ENCODE peak calls at places on chromosomes 11 and 22, in four cellular contexts. One of them, this sample, is unnamed. For H3K36me3 and H3K27me3, the result is how much of the 10 kb centered on the place peaks cover.

GRCh38 chr11:65445604-65446445 is 23.2 kb downstream of the NEAT1 start:
- DNase-seq in transverse colon: no peak
- DNase-seq in ovary: no peak
- DNase-seq in neural progenitor cell: no peak
- DNase-seq in this sample: peak

GRCh38 chr11:3157381-3158130 is 7.6 kb downstream of the OSBPL5 start:
- DNase-seq in ovary: no peak
- DNase-seq in transverse colon: no peak
- DNase-seq in neural progenitor cell: no peak
- DNase-seq in this sample: peak

GRCh38 chr22:46066691-46067090 is 83.6 kb upstream of the PPARA start:
- DNase-seq in ovary: no peak
- DNase-seq in neural progenitor cell: no peak
- DNase-seq in transverse colon: peak
- DNase-seq in this sample: peak

GRCh38 chr11:2293396-2294339 is 8.1 kb downstream of the C11orf21 start:
- DNase-seq in ovary: no peak
- DNase-seq in transverse colon: peak
- DNase-seq in neural progenitor cell: peak
- DNase-seq in this sample: peak

GRCh38 chr11:130418210-130418609 is 10.2 kb downstream of the ADAMTS8 start:
- DNase-seq in ovary: no peak
- DNase-seq in transverse colon: no peak
- DNase-seq in neural progenitor cell: no peak
- DNase-seq in this sample: no peak

GRCh38 chr11:2449548-2450320 is 4.9 kb downstream of the KCNQ1 start:
- DNase-seq in transverse colon: no peak
- DNase-seq in neural progenitor cell: no peak
- DNase-seq in ovary: no peak
- DNase-seq in this sample: peak

GRCh38 chr11:41799747-41800146 is 340.3 kb upstream of the LRRC4C start:
- DNase-seq in transverse colon: no peak
- DNase-seq in neural progenitor cell: no peak
- DNase-seq in ovary: no peak
- DNase-seq in this sample: no peak

GRCh38 chr11:58286249-58286648 is 18.2 kb upstream of the OR10W1 start:
- DNase-seq in ovary: no peak
- DNase-seq in transverse colon: peak
- DNase-seq in neural progenitor cell: peak
- DNase-seq in this sample: no peak

GRCh38 chr22:23781533-23781932 is 5.2 kb upstream of the SMARCB1 start:
- DNase-seq in neural progenitor cell: no peak
- DNase-seq in ovary: no peak
- DNase-seq in transverse colon: no peak
- DNase-seq in this sample: no peak

GRCh38 chr22:43268261-43268660 is 74.9 kb downstream of the SCUBE1 start:
- DNase-seq in transverse colon: no peak
- DNase-seq in ovary: no peak
- DNase-seq in neural progenitor cell: no peak
- DNase-seq in this sample: no peak

GRCh38 chr11:66855574-66856495 is 1.0 kb upstream of the LRFN4 start:
- DNase-seq in ovary: peak
- DNase-seq in transverse colon: peak
- DNase-seq in neural progenitor cell: peak
- DNase-seq in this sample: peak

GRCh38 chr11:92413757-92414513 is 189.3 kb downstream of the FAT3 start:
- DNase-seq in transverse colon: no peak
- DNase-seq in ovary: no peak
- DNase-seq in neural progenitor cell: no peak
- DNase-seq in this sample: no peak

GRCh38 chr22:22810018-22810427 is 77.6 kb upstream of the IGLL5 start:
- DNase-seq in neural progenitor cell: peak
- DNase-seq in transverse colon: peak
- DNase-seq in ovary: no peak
- DNase-seq in this sample: no peak

GRCh38 chr11:67293090-67293489 is 4.0 kb downstream of the ANKRD13D start:
- DNase-seq in transverse colon: no peak
- DNase-seq in ovary: no peak
- DNase-seq in neural progenitor cell: no peak
- DNase-seq in this sample: no peak

GRCh38 chr22:39598017-39598965 is 27.7 kb downstream of the CACNA1I start:
- DNase-seq in ovary: no peak
- DNase-seq in neural progenitor cell: peak
- DNase-seq in transverse colon: peak
- DNase-seq in this sample: no peak

GRCh38 chr22:28923826-28924732 is 40.7 kb downstream of the ZNRF3 start:
- DNase-seq in transverse colon: peak
- DNase-seq in ovary: peak
- DNase-seq in neural progenitor cell: no peak
- DNase-seq in this sample: peak

GRCh38 chr11:77249427-77249826 is 52.1 kb downstream of the GDPD4 start:
- DNase-seq in neural progenitor cell: no peak
- DNase-seq in ovary: no peak
- DNase-seq in transverse colon: no peak
- DNase-seq in this sample: no peak

GRCh38 chr11:15006139-15006759 is 34.1 kb upstream of the CALCA start:
- DNase-seq in ovary: no peak
- DNase-seq in neural progenitor cell: peak
- DNase-seq in transverse colon: no peak
- DNase-seq in this sample: no peak

GRCh38 chr11:16739326-16739875 is 954 bp downstream of the C11orf58 start:
- DNase-seq in transverse colon: no peak
- DNase-seq in neural progenitor cell: peak
- DNase-seq in ovary: no peak
- DNase-seq in this sample: no peak

GRCh38 chr22:45240137-45240809 is 421 bp downstream of the KIAA0930 start:
- DNase-seq in transverse colon: peak
- DNase-seq in ovary: no peak
- DNase-seq in neural progenitor cell: peak
- DNase-seq in this sample: no peak

GRCh38 chr11:125304111-125304639 is 139.6 kb downstream of the PKNOX2 start:
- DNase-seq in ovary: no peak
- DNase-seq in transverse colon: no peak
- DNase-seq in neural progenitor cell: no peak
- DNase-seq in this sample: no peak

GRCh38 chr11:92828576-92828975 is 140.9 kb upstream of the MTNR1B start:
- DNase-seq in ovary: no peak
- DNase-seq in neural progenitor cell: peak
- DNase-seq in transverse colon: no peak
- DNase-seq in this sample: no peak

GRCh38 chr22:27641049-27641790 is 160.3 kb downstream of the MN1 start:
- DNase-seq in ovary: no peak
- DNase-seq in neural progenitor cell: no peak
- DNase-seq in transverse colon: no peak
- DNase-seq in this sample: no peak

GRCh38 chr11:23711981-23712380 is 784.9 kb upstream of the LUZP2 start:
- DNase-seq in ovary: no peak
- DNase-seq in neural progenitor cell: no peak
- DNase-seq in transverse colon: no peak
- DNase-seq in this sample: no peak

GRCh38 chr11:86673055-86673843 is 833 bp upstream of the ME3 start:
- DNase-seq in neural progenitor cell: no peak
- DNase-seq in ovary: no peak
- DNase-seq in transverse colon: no peak
- DNase-seq in this sample: no peak

GRCh38 chr11:106520146-106520912 is 442.9 kb downstream of the AASDHPPT start:
- DNase-seq in ovary: no peak
- DNase-seq in neural progenitor cell: no peak
- DNase-seq in transverse colon: no peak
- DNase-seq in this sample: no peak

GRCh38 chr11:65719887-65720236 is 736 bp downstream of the RNASEH2C start:
- DNase-seq in neural progenitor cell: no peak
- DNase-seq in ovary: peak
- DNase-seq in transverse colon: no peak
- DNase-seq in this sample: peak

GRCh38 chr22:44646668-44647067 is 55.3 kb upstream of the PRR5 start:
- DNase-seq in neural progenitor cell: no peak
- DNase-seq in transverse colon: no peak
- DNase-seq in ovary: no peak
- DNase-seq in this sample: no peak

GRCh38 chr11:94803491-94803890 is 35.3 kb downstream of the AMOTL1 start:
- DNase-seq in ovary: no peak
- DNase-seq in transverse colon: no peak
- DNase-seq in neural progenitor cell: no peak
- DNase-seq in this sample: no peak

GRCh38 chr22:20728523-20729190 is 45.3 kb upstream of the SERPIND1 start:
- DNase-seq in transverse colon: no peak
- DNase-seq in neural progenitor cell: no peak
- DNase-seq in ovary: no peak
- DNase-seq in this sample: no peak

DNA sequence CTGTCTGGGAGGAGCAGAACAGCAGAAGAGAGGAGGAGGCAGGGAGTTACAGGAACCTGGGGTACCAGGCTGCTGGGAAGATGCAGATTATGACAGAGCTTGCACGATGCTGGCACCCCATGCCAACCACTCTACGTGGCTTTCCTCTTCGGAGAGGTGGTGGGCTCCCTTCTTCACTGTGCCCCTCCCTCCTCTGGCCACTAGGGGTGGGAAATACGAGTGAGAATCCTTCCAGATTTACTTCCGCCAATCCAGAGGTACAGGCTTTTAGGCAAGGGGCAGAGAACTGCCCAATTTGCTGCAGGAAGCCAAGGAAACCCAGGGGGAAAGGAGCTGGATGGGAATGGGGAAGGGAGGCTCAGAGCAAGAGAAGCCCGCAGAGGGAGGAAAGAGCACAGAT is 12.3 kb downstream of the HYOU1 start:
- DNase-seq in neural progenitor cell: peak
- DNase-seq in ovary: no peak
- DNase-seq in transverse colon: no peak
- DNase-seq in this sample: no peak
- H3K36me3 ChIP-seq in neural progenitor cell: under half
- H3K36me3 ChIP-seq in ovary: under half
- H3K36me3 ChIP-seq in transverse colon: under half
- H3K36me3 ChIP-seq in this sample: under half

GRCh38 chr11:63537293-63538101 is 889 bp downstream of the PLAAT4 start:
- DNase-seq in neural progenitor cell: no peak
- DNase-seq in ovary: peak
- DNase-seq in transverse colon: peak
- DNase-seq in this sample: no peak

GRCh38 chr11:63534076-63534475 is 2.5 kb upstream of the PLAAT4 start:
- DNase-seq in transverse colon: no peak
- DNase-seq in ovary: no peak
- DNase-seq in neural progenitor cell: no peak
- DNase-seq in this sample: no peak

GRCh38 chr11:63534895-63535461 is 1.6 kb upstream of the PLAAT4 start:
- DNase-seq in neural progenitor cell: no peak
- DNase-seq in ovary: no peak
- DNase-seq in transverse colon: no peak
- DNase-seq in this sample: no peak

GRCh38 chr11:63536669-63537292 is at the start of gene PLAAT4:
- DNase-seq in neural progenitor cell: no peak
- DNase-seq in ovary: peak
- DNase-seq in transverse colon: peak
- DNase-seq in this sample: no peak

GRCh38 chr11:63535734-63536133 is 874 bp upstream of the PLAAT4 start:
- DNase-seq in ovary: no peak
- DNase-seq in neural progenitor cell: no peak
- DNase-seq in transverse colon: no peak
- DNase-seq in this sample: no peak
- H3K4me3 ChIP-seq in ovary: no peak
- H3K4me3 ChIP-seq in neural progenitor cell: no peak
- H3K4me3 ChIP-seq in transverse colon: no peak
- H3K4me3 ChIP-seq in this sample: no peak

DNA sequence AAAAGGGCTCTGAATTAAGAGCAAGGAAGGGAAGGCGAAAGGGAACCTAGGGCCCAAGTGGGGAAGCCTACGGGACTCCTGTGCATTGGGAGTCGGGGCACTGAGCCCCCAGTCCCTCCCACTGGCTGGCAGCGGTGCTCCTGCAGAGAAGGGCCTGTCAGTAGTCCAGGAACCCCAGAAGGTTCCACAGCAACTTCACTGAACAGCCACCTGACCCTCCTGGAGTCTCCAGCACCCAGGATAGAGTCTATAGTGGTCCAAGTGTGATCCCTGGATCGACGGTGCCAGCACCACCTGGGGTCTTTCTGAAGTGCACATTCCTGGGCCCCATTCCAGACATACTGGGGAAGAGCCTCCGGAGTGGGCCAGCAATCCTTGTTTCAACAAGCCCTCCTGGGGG is 100.0 kb upstream of the B3GAT1 start:
- DNase-seq in ovary: no peak
- DNase-seq in transverse colon: no peak
- DNase-seq in neural progenitor cell: no peak
- DNase-seq in this sample: peak
- H3K27me3 ChIP-seq in ovary: under half
- H3K27me3 ChIP-seq in transverse colon: under half
- H3K27me3 ChIP-seq in neural progenitor cell: under half
- H3K27me3 ChIP-seq in this sample: under half

GRCh38 chr11:63911876-63912275 is 5.1 kb downstream of the RCOR2 start:
- DNase-seq in transverse colon: no peak
- DNase-seq in ovary: no peak
- DNase-seq in neural progenitor cell: no peak
- DNase-seq in this sample: no peak

GRCh38 chr11:63912678-63913077 is 4.3 kb downstream of the RCOR2 start:
- DNase-seq in neural progenitor cell: no peak
- DNase-seq in ovary: no peak
- DNase-seq in transverse colon: no peak
- DNase-seq in this sample: no peak

GRCh38 chr11:63915961-63916836 is 765 bp downstream of the RCOR2 start:
- DNase-seq in ovary: peak
- DNase-seq in neural progenitor cell: peak
- DNase-seq in transverse colon: peak
- DNase-seq in this sample: peak

GRCh38 chr11:63914896-63915681 is 1.9 kb downstream of the RCOR2 start:
- DNase-seq in neural progenitor cell: peak
- DNase-seq in ovary: no peak
- DNase-seq in transverse colon: no peak
- DNase-seq in this sample: no peak

DNA sequence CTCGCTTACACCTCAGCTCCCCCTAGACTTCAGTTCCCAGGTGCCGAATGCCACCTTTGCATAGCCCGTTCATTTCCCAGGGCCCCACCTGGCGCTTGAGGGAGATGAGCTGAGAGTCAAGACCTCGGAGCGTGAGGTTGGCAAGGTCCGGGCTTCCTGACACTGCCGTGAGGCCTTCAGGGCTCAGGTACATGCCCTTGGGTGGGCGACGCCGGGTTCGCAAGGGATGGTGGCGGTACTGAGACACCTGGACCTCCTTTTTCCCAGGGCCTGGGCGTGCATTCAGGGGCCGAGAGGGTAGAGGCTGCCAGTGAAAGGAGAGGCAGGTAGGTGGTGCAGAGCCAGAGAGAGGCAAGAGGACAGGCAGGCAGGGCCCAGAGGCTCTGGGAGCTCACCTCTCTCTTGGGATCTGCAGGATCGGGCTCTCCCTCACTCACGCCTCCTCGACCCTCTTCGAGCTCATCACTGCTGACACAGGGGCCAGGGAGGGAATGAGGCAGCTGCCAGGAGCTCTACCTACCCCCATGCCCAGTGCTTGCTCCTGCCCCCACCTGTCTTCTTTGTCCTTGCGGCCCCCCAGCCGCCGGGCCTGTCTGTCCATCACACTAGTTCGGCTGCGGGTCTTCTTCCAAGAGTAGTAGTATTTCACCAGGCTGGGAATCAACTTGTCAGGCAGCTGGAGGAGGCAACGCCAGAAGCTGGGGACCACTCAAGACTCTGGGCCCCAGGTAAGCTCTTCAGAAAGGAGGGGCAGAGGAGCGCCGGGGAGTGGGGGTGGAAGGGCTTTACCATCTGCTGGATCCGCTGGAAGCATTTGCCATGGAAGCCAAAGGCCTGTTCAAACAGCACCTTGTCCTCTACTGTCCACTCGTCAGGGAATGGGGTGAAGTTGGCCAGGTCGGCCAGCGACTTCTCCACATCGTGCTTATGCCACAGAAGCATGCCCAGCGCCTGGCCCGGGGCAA is 2.8 kb downstream of the RCOR2 start:
- DNase-seq in neural progenitor cell: no peak
- DNase-seq in transverse colon: no peak
- DNase-seq in ovary: no peak
- DNase-seq in this sample: no peak
- H3K36me3 ChIP-seq in neural progenitor cell: under half
- H3K36me3 ChIP-seq in transverse colon: under half
- H3K36me3 ChIP-seq in ovary: under half
- H3K36me3 ChIP-seq in this sample: under half